ENCODE peak calls at places on chromosomes 6 and 20, in ten cellular contexts. One of them, this sample, is unnamed.

GRCh38 chr20:16027710-16028109 is 545.5 kb downstream of the KIF16B start:
- DNase-seq in GM12864: no peak
- DNase-seq in MM.1S: no peak
- DNase-seq in AG10803: no peak
- DNase-seq in brain microvascular endothelial cell: no peak
- DNase-seq in IMR-90: no peak
- DNase-seq in ovary: no peak
- DNase-seq in testis: no peak
- DNase-seq in GM06990: no peak
- DNase-seq in uterus: no peak
- DNase-seq in this sample: no peak

GRCh38 chr20:8489094-8489883 is 357.2 kb downstream of the PLCB1 start:
- DNase-seq in uterus: peak; percentile 27
- DNase-seq in brain microvascular endothelial cell: no peak
- DNase-seq in AG10803: no peak
- DNase-seq in IMR-90: no peak
- DNase-seq in GM12864: no peak
- DNase-seq in GM06990: no peak
- DNase-seq in MM.1S: no peak
- DNase-seq in testis: no peak
- DNase-seq in ovary: no peak
- DNase-seq in this sample: no peak

GRCh38 chr6:38143191-38144154 is 323.9 kb downstream of the ZFAND3 start:
- DNase-seq in testis: no peak
- DNase-seq in AG10803: no peak
- DNase-seq in GM06990: no peak
- DNase-seq in ovary: no peak
- DNase-seq in brain microvascular endothelial cell: no peak
- DNase-seq in MM.1S: no peak
- DNase-seq in IMR-90: no peak
- DNase-seq in uterus: no peak
- DNase-seq in GM12864: no peak
- DNase-seq in this sample: no peak

GRCh38 chr20:62804632-62805364 is at the start of gene OGFR:
- DNase-seq in brain microvascular endothelial cell: no peak
- DNase-seq in GM06990: peak; percentile 81
- DNase-seq in AG10803: peak; percentile 41
- DNase-seq in MM.1S: peak; percentile 65
- DNase-seq in GM12864: no peak
- DNase-seq in testis: peak; percentile 73
- DNase-seq in ovary: peak; percentile 73
- DNase-seq in uterus: peak; percentile 73
- DNase-seq in IMR-90: peak; percentile 38
- DNase-seq in this sample: peak; percentile 80

GRCh38 chr20:58102744-58103516 is 125.5 kb downstream of the ANKRD60 start:
- DNase-seq in GM06990: no peak
- DNase-seq in ovary: no peak
- DNase-seq in IMR-90: no peak
- DNase-seq in AG10803: peak; percentile 41
- DNase-seq in testis: no peak
- DNase-seq in uterus: no peak
- DNase-seq in MM.1S: no peak
- DNase-seq in brain microvascular endothelial cell: no peak
- DNase-seq in GM12864: no peak
- DNase-seq in this sample: no peak

GRCh38 chr20:6051505-6051904 is 2.4 kb downstream of the LRRN4 start:
- DNase-seq in brain microvascular endothelial cell: peak; percentile 40
- DNase-seq in GM12864: no peak
- DNase-seq in uterus: no peak
- DNase-seq in IMR-90: peak; percentile 73
- DNase-seq in MM.1S: no peak
- DNase-seq in testis: no peak
- DNase-seq in GM06990: no peak
- DNase-seq in AG10803: peak; percentile 81
- DNase-seq in ovary: no peak
- DNase-seq in this sample: no peak

GRCh38 chr6:35568967-35569606 is 56.4 kb upstream of the TULP1 start:
- DNase-seq in uterus: peak; percentile 46
- DNase-seq in GM12864: no peak
- DNase-seq in MM.1S: no peak
- DNase-seq in AG10803: no peak
- DNase-seq in IMR-90: no peak
- DNase-seq in testis: peak; percentile 46
- DNase-seq in GM06990: peak; percentile 24
- DNase-seq in ovary: no peak
- DNase-seq in brain microvascular endothelial cell: no peak
- DNase-seq in this sample: peak; percentile 19

GRCh38 chr6:115729036-115729435 is 331.7 kb downstream of the FRK start:
- DNase-seq in IMR-90: no peak
- DNase-seq in MM.1S: no peak
- DNase-seq in AG10803: no peak
- DNase-seq in GM06990: no peak
- DNase-seq in GM12864: no peak
- DNase-seq in brain microvascular endothelial cell: no peak
- DNase-seq in testis: no peak
- DNase-seq in ovary: no peak
- DNase-seq in uterus: no peak
- DNase-seq in this sample: no peak

GRCh38 chr20:29689411-29690225 is 1567.8 kb upstream of the DEFB115 start:
- DNase-seq in MM.1S: no peak
- DNase-seq in GM12864: no peak
- DNase-seq in uterus: no peak
- DNase-seq in IMR-90: no peak
- DNase-seq in testis: peak; percentile 59
- DNase-seq in GM06990: no peak
- DNase-seq in brain microvascular endothelial cell: no peak
- DNase-seq in AG10803: peak; percentile 18
- DNase-seq in ovary: no peak
- DNase-seq in this sample: no peak

GRCh38 chr6:75491302-75491701 is 2.3 kb downstream of the FILIP1 start:
- DNase-seq in GM06990: no peak
- DNase-seq in ovary: no peak
- DNase-seq in AG10803: no peak
- DNase-seq in testis: no peak
- DNase-seq in MM.1S: no peak
- DNase-seq in IMR-90: no peak
- DNase-seq in brain microvascular endothelial cell: no peak
- DNase-seq in GM12864: no peak
- DNase-seq in uterus: no peak
- DNase-seq in this sample: no peak

GRCh38 chr6:9140861-9141534 is 705.7 kb upstream of the SLC35B3 start:
- DNase-seq in GM06990: no peak
- DNase-seq in IMR-90: peak; percentile 58
- DNase-seq in brain microvascular endothelial cell: no peak
- DNase-seq in testis: no peak
- DNase-seq in ovary: no peak
- DNase-seq in AG10803: peak; percentile 47
- DNase-seq in GM12864: no peak
- DNase-seq in uterus: no peak
- DNase-seq in MM.1S: no peak
- DNase-seq in this sample: no peak

GRCh38 chr6:20789162-20789561 is 254.9 kb downstream of the CDKAL1 start:
- DNase-seq in AG10803: peak; percentile 36
- DNase-seq in ovary: no peak
- DNase-seq in brain microvascular endothelial cell: no peak
- DNase-seq in uterus: no peak
- DNase-seq in IMR-90: peak; percentile 44
- DNase-seq in GM06990: no peak
- DNase-seq in GM12864: no peak
- DNase-seq in testis: no peak
- DNase-seq in MM.1S: no peak
- DNase-seq in this sample: no peak

GRCh38 chr6:167797871-167798265 is 28.8 kb upstream of the AFDN start:
- DNase-seq in GM06990: no peak
- DNase-seq in ovary: no peak
- DNase-seq in brain microvascular endothelial cell: no peak
- DNase-seq in AG10803: no peak
- DNase-seq in uterus: no peak
- DNase-seq in IMR-90: no peak
- DNase-seq in MM.1S: no peak
- DNase-seq in GM12864: no peak
- DNase-seq in testis: peak; percentile 8
- DNase-seq in this sample: no peak

GRCh38 chr6:167795321-167795811 is 31.3 kb upstream of the AFDN start:
- DNase-seq in MM.1S: no peak
- DNase-seq in testis: no peak
- DNase-seq in GM12864: no peak
- DNase-seq in ovary: no peak
- DNase-seq in GM06990: no peak
- DNase-seq in AG10803: no peak
- DNase-seq in IMR-90: no peak
- DNase-seq in uterus: no peak
- DNase-seq in brain microvascular endothelial cell: no peak
- DNase-seq in this sample: no peak

GRCh38 chr6:167795874-167796667 is 30.6 kb upstream of the AFDN start:
- DNase-seq in ovary: no peak
- DNase-seq in IMR-90: no peak
- DNase-seq in brain microvascular endothelial cell: no peak
- DNase-seq in uterus: no peak
- DNase-seq in GM06990: no peak
- DNase-seq in testis: peak; percentile 55
- DNase-seq in GM12864: no peak
- DNase-seq in MM.1S: no peak
- DNase-seq in AG10803: no peak
- DNase-seq in this sample: no peak

GRCh38 chr6:167797079-167797870 is 29.4 kb upstream of the AFDN start:
- DNase-seq in MM.1S: no peak
- DNase-seq in GM06990: no peak
- DNase-seq in AG10803: no peak
- DNase-seq in testis: peak; percentile 14
- DNase-seq in uterus: no peak
- DNase-seq in brain microvascular endothelial cell: no peak
- DNase-seq in GM12864: no peak
- DNase-seq in IMR-90: no peak
- DNase-seq in ovary: no peak
- DNase-seq in this sample: no peak

DNA sequence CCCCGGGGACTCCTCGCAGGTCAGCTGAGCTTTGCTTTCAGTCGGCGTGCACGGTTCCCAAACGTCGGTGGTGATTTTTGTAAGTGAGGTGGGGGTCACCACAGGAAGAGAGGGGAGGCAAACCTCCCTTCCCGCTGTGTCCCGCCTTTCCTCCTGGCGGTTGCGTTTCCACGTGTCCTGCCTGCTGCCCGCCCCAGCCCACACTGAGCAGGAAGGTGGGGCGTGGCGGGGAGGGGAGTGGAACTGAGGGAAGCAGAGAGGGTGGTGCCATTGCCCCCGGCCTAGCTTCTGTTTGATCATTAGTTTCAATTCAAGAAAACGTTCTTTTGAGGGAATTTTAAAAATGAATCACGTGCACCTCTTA is 30.1 kb upstream of the AFDN start:
- DNase-seq in IMR-90: no peak
- DNase-seq in GM06990: no peak
- DNase-seq in brain microvascular endothelial cell: no peak
- DNase-seq in ovary: no peak
- DNase-seq in AG10803: no peak
- DNase-seq in GM12864: no peak
- DNase-seq in MM.1S: no peak
- DNase-seq in testis: peak; percentile 25
- DNase-seq in uterus: no peak
- DNase-seq in this sample: no peak
- H3K4me3 ChIP-seq in IMR-90: no peak overlapping the region
- H3K4me3 ChIP-seq in GM06990: no peak overlapping the region
- H3K4me3 ChIP-seq in brain microvascular endothelial cell: peak overlapping the region; percentile 20
- H3K4me3 ChIP-seq in ovary: no peak overlapping the region
- H3K4me3 ChIP-seq in AG10803: no peak overlapping the region
- H3K4me3 ChIP-seq in GM12864: no peak overlapping the region
- H3K4me3 ChIP-seq in MM.1S: no peak overlapping the region
- H3K4me3 ChIP-seq in testis: peak overlapping the region; percentile 46
- H3K4me3 ChIP-seq in uterus: peak overlapping the region; percentile 10
- H3K4me3 ChIP-seq in this sample: no peak overlapping the region

GRCh38 chr6:107700016-107700335 is 124.1 kb downstream of the SCML4 start:
- DNase-seq in GM12864: no peak
- DNase-seq in uterus: no peak
- DNase-seq in GM06990: no peak
- DNase-seq in AG10803: no peak
- DNase-seq in ovary: no peak
- DNase-seq in brain microvascular endothelial cell: no peak
- DNase-seq in IMR-90: no peak
- DNase-seq in MM.1S: no peak
- DNase-seq in testis: no peak
- DNase-seq in this sample: no peak
- TF ChIP-seq CTCF in GM12864: no peak
- TF ChIP-seq CTCF in uterus: no peak
- TF ChIP-seq CTCF in GM06990: no peak
- TF ChIP-seq CTCF in AG10803: no peak
- TF ChIP-seq CTCF in ovary: no peak
- TF ChIP-seq CTCF in brain microvascular endothelial cell: no peak
- TF ChIP-seq CTCF in IMR-90: no peak
- TF ChIP-seq CTCF in MM.1S: no peak
- TF ChIP-seq CTCF in testis: no peak
- TF ChIP-seq CTCF in this sample: no peak

DNA sequence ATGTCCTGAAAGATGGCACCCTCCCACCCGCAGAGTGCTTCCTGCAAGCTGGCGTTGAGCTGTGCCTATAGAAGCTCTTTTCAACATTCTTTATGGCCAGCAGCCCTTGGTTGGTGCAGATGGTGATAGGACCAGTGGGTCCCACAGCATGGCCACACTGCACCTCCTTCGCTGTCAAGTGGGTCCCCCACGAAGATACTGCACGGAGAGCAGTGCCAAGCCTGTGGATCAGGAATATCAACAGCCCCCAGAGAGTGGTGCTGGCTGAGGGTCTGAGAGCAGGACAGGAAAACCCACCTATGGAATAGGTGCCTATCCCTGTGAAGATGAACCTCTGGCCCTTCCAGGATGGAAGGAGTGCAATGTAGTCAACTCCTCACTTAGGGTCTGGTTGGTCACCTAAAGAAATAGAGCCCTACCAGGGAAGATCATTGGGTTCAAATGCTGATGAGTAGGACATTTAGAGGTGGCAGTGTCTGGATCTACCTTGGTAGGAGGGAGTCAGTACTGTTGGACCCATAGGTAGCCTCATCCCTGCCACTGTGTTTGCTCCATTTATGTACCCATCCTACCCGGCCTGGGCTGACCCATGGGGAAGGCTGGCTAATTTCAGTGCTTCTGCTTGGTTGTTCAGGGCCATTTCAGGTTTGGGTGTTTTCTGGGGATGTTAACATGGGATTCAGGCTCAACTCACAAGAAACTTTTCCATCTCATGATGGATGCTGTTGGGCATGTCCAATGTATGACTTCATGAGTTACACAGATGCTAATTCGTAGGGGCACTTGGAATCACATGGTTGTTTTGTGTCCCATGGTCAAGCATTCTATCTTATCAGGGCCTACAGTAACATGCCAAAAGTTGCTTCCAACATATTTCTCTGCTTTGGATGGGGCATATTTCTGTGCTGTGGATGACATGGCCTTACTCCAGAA is 33.4 kb upstream of the MICB start:
- DNase-seq in testis: no peak
- DNase-seq in ovary: no peak
- DNase-seq in uterus: no peak
- DNase-seq in brain microvascular endothelial cell: no peak
- DNase-seq in GM06990: no peak
- DNase-seq in MM.1S: no peak
- DNase-seq in AG10803: no peak
- DNase-seq in GM12864: no peak
- DNase-seq in IMR-90: no peak
- DNase-seq in this sample: no peak
- H3K4me3 ChIP-seq in testis: peak overlapping the region; percentile 46
- H3K4me3 ChIP-seq in ovary: peak overlapping the region; percentile 13
- H3K4me3 ChIP-seq in uterus: peak overlapping the region; percentile 40
- H3K4me3 ChIP-seq in brain microvascular endothelial cell: no peak overlapping the region
- H3K4me3 ChIP-seq in GM06990: peak overlapping the region; percentile 97
- H3K4me3 ChIP-seq in MM.1S: no peak overlapping the region
- H3K4me3 ChIP-seq in AG10803: no peak overlapping the region
- H3K4me3 ChIP-seq in GM12864: peak overlapping the region; percentile 73
- H3K4me3 ChIP-seq in IMR-90: no peak overlapping the region
- H3K4me3 ChIP-seq in this sample: peak overlapping the region; percentile 76

GRCh38 chr6:108556864-108557493 is 3.7 kb upstream of the FOXO3 start:
- DNase-seq in AG10803: peak; percentile 34
- DNase-seq in GM12864: no peak
- DNase-seq in IMR-90: peak; percentile 94
- DNase-seq in uterus: peak; percentile 26
- DNase-seq in ovary: peak; percentile 38
- DNase-seq in GM06990: no peak
- DNase-seq in brain microvascular endothelial cell: no peak
- DNase-seq in MM.1S: no peak
- DNase-seq in testis: peak; percentile 49
- DNase-seq in this sample: no peak
- TF ChIP-seq CTCF in AG10803: no peak
- TF ChIP-seq CTCF in GM12864: no peak
- TF ChIP-seq CTCF in IMR-90: no peak
- TF ChIP-seq CTCF in uterus: no peak
- TF ChIP-seq CTCF in ovary: no peak
- TF ChIP-seq CTCF in GM06990: no peak
- TF ChIP-seq CTCF in brain microvascular endothelial cell: no peak
- TF ChIP-seq CTCF in MM.1S: no peak
- TF ChIP-seq CTCF in testis: no peak
- TF ChIP-seq CTCF in this sample: no peak

This sample was measured in GM12865.